ENCODE peak calls at places on chromosomes 7 and 10, in four cellular contexts. One of them, this sample, is unnamed.
A peak's percentile ranks its signal among the peaks of the same experiment; 100 is the strongest.

GRCh38 chr7:11427686-11428273 is 404.2 kb downstream of the THSD7A start:
- DNase-seq in dermis blood vessel endothelial cell: peak; percentile 89
- DNase-seq in NCI-H1092: peak; percentile 43
- DNase-seq in activated CD4-positive, alpha-beta T cell treated with anti-CD3 and anti-CD28 coated beads for 48 hours: no peak
- DNase-seq in this sample: peak; percentile 82

GRCh38 chr10:108352771-108353170 is 1188.3 kb upstream of the SORCS1 start:
- DNase-seq in dermis blood vessel endothelial cell: no peak
- DNase-seq in NCI-H1092: no peak
- DNase-seq in activated CD4-positive, alpha-beta T cell treated with anti-CD3 and anti-CD28 coated beads for 48 hours: no peak
- DNase-seq in this sample: no peak

GRCh38 chr10:119251315-119251708 is 43.9 kb downstream of the GRK5 start:
- DNase-seq in dermis blood vessel endothelial cell: peak; percentile 76
- DNase-seq in NCI-H1092: no peak
- DNase-seq in activated CD4-positive, alpha-beta T cell treated with anti-CD3 and anti-CD28 coated beads for 48 hours: no peak
- DNase-seq in this sample: no peak

GRCh38 chr10:51397695-51398094 is 301.7 kb downstream of the CSTF2T start:
- DNase-seq in dermis blood vessel endothelial cell: peak; percentile 74
- DNase-seq in NCI-H1092: peak; percentile 6
- DNase-seq in activated CD4-positive, alpha-beta T cell treated with anti-CD3 and anti-CD28 coated beads for 48 hours: no peak
- DNase-seq in this sample: no peak

GRCh38 chr7:42174391-42174848 is 62.6 kb downstream of the GLI3 start:
- DNase-seq in dermis blood vessel endothelial cell: no peak
- DNase-seq in NCI-H1092: no peak
- DNase-seq in activated CD4-positive, alpha-beta T cell treated with anti-CD3 and anti-CD28 coated beads for 48 hours: no peak
- DNase-seq in this sample: no peak

GRCh38 chr10:59873924-59874323 is 32.4 kb downstream of the CCDC6 start:
- DNase-seq in dermis blood vessel endothelial cell: peak; percentile 28
- DNase-seq in NCI-H1092: no peak
- DNase-seq in activated CD4-positive, alpha-beta T cell treated with anti-CD3 and anti-CD28 coated beads for 48 hours: no peak
- DNase-seq in this sample: no peak

GRCh38 chr7:128453836-128454804 is 1.6 kb upstream of the HILPDA start:
- DNase-seq in dermis blood vessel endothelial cell: peak; percentile 64
- DNase-seq in NCI-H1092: no peak
- DNase-seq in activated CD4-positive, alpha-beta T cell treated with anti-CD3 and anti-CD28 coated beads for 48 hours: no peak
- DNase-seq in this sample: no peak

GRCh38 chr7:100167912-100168323 is 499 bp downstream of the GAL3ST4 start:
- DNase-seq in dermis blood vessel endothelial cell: no peak
- DNase-seq in NCI-H1092: no peak
- DNase-seq in activated CD4-positive, alpha-beta T cell treated with anti-CD3 and anti-CD28 coated beads for 48 hours: no peak
- DNase-seq in this sample: peak; percentile 53

GRCh38 chr7:118114175-118114574 is 69.8 kb upstream of the LSM8 start:
- DNase-seq in dermis blood vessel endothelial cell: no peak
- DNase-seq in NCI-H1092: no peak
- DNase-seq in activated CD4-positive, alpha-beta T cell treated with anti-CD3 and anti-CD28 coated beads for 48 hours: no peak
- DNase-seq in this sample: no peak

GRCh38 chr7:123674399-123675091 is 18.9 kb downstream of the LMOD2 start:
- DNase-seq in dermis blood vessel endothelial cell: no peak
- DNase-seq in NCI-H1092: no peak
- DNase-seq in activated CD4-positive, alpha-beta T cell treated with anti-CD3 and anti-CD28 coated beads for 48 hours: no peak
- DNase-seq in this sample: no peak

GRCh38 chr7:66359656-66360211 is 154.6 kb downstream of the TPST1 start:
- DNase-seq in dermis blood vessel endothelial cell: no peak
- DNase-seq in NCI-H1092: no peak
- DNase-seq in activated CD4-positive, alpha-beta T cell treated with anti-CD3 and anti-CD28 coated beads for 48 hours: no peak
- DNase-seq in this sample: no peak

GRCh38 chr10:51001587-51001986 is 72.7 kb upstream of the PRKG1 start:
- DNase-seq in dermis blood vessel endothelial cell: peak; percentile 30
- DNase-seq in NCI-H1092: no peak
- DNase-seq in activated CD4-positive, alpha-beta T cell treated with anti-CD3 and anti-CD28 coated beads for 48 hours: no peak
- DNase-seq in this sample: peak; percentile 52

GRCh38 chr7:134454277-134454676 is 4.6 kb downstream of the AKR1B1 start:
- DNase-seq in dermis blood vessel endothelial cell: no peak
- DNase-seq in NCI-H1092: no peak
- DNase-seq in activated CD4-positive, alpha-beta T cell treated with anti-CD3 and anti-CD28 coated beads for 48 hours: no peak
- DNase-seq in this sample: no peak

GRCh38 chr7:50610521-50611277 is 45.5 kb upstream of the DDC start:
- DNase-seq in dermis blood vessel endothelial cell: peak; percentile 74
- DNase-seq in NCI-H1092: no peak
- DNase-seq in activated CD4-positive, alpha-beta T cell treated with anti-CD3 and anti-CD28 coated beads for 48 hours: peak; percentile 49
- DNase-seq in this sample: peak; percentile 11

GRCh38 chr10:11863353-11864105 is 40.4 kb downstream of the PROSER2 start:
- DNase-seq in dermis blood vessel endothelial cell: no peak
- DNase-seq in NCI-H1092: no peak
- DNase-seq in activated CD4-positive, alpha-beta T cell treated with anti-CD3 and anti-CD28 coated beads for 48 hours: peak; percentile 69
- DNase-seq in this sample: peak; percentile 51

GRCh38 chr10:102114861-102115618 is 5.1 kb downstream of the LDB1 start:
- DNase-seq in dermis blood vessel endothelial cell: peak; percentile 74
- DNase-seq in NCI-H1092: peak; percentile 64
- DNase-seq in activated CD4-positive, alpha-beta T cell treated with anti-CD3 and anti-CD28 coated beads for 48 hours: peak; percentile 92
- DNase-seq in this sample: peak; percentile 94

GRCh38 chr10:48533540-48533939 is 71.3 kb downstream of the ARHGAP22 start:
- DNase-seq in dermis blood vessel endothelial cell: no peak
- DNase-seq in NCI-H1092: no peak
- DNase-seq in activated CD4-positive, alpha-beta T cell treated with anti-CD3 and anti-CD28 coated beads for 48 hours: no peak
- DNase-seq in this sample: no peak

GRCh38 chr7:540579-540978 is 20.9 kb upstream of the PDGFA start:
- DNase-seq in dermis blood vessel endothelial cell: no peak
- DNase-seq in NCI-H1092: no peak
- DNase-seq in activated CD4-positive, alpha-beta T cell treated with anti-CD3 and anti-CD28 coated beads for 48 hours: no peak
- DNase-seq in this sample: no peak

GRCh38 chr10:88152720-88153119 is 289.3 kb downstream of the PTEN start:
- DNase-seq in dermis blood vessel endothelial cell: peak; percentile 94
- DNase-seq in NCI-H1092: no peak
- DNase-seq in activated CD4-positive, alpha-beta T cell treated with anti-CD3 and anti-CD28 coated beads for 48 hours: peak; percentile 73
- DNase-seq in this sample: peak; percentile 77

GRCh38 chr7:100811480-100811879 is 15.8 kb downstream of the EPHB4 start:
- DNase-seq in dermis blood vessel endothelial cell: no peak
- DNase-seq in NCI-H1092: no peak
- DNase-seq in activated CD4-positive, alpha-beta T cell treated with anti-CD3 and anti-CD28 coated beads for 48 hours: no peak
- DNase-seq in this sample: no peak

GRCh38 chr7:27112960-27113949 is 10.8 kb upstream of the HOXA2 start:
- DNase-seq in dermis blood vessel endothelial cell: peak; percentile 94
- DNase-seq in NCI-H1092: no peak
- DNase-seq in activated CD4-positive, alpha-beta T cell treated with anti-CD3 and anti-CD28 coated beads for 48 hours: no peak
- DNase-seq in this sample: peak; percentile 66

GRCh38 chr10:5601826-5602225 is 64.6 kb downstream of the ASB13 start:
- DNase-seq in dermis blood vessel endothelial cell: no peak
- DNase-seq in NCI-H1092: no peak
- DNase-seq in activated CD4-positive, alpha-beta T cell treated with anti-CD3 and anti-CD28 coated beads for 48 hours: no peak
- DNase-seq in this sample: no peak

GRCh38 chr10:103792547-103792946 is 62.8 kb downstream of the SH3PXD2A start:
- DNase-seq in dermis blood vessel endothelial cell: no peak
- DNase-seq in NCI-H1092: no peak
- DNase-seq in activated CD4-positive, alpha-beta T cell treated with anti-CD3 and anti-CD28 coated beads for 48 hours: no peak
- DNase-seq in this sample: peak; percentile 28

GRCh38 chr10:48522011-48522765 is 82.7 kb downstream of the ARHGAP22 start:
- DNase-seq in dermis blood vessel endothelial cell: no peak
- DNase-seq in NCI-H1092: no peak
- DNase-seq in activated CD4-positive, alpha-beta T cell treated with anti-CD3 and anti-CD28 coated beads for 48 hours: no peak
- DNase-seq in this sample: no peak

GRCh38 chr10:37937864-37938263 is 38.6 kb downstream of the ZNF25 start:
- DNase-seq in dermis blood vessel endothelial cell: no peak
- DNase-seq in NCI-H1092: no peak
- DNase-seq in activated CD4-positive, alpha-beta T cell treated with anti-CD3 and anti-CD28 coated beads for 48 hours: no peak
- DNase-seq in this sample: peak; percentile 11

GRCh38 chr10:121268363-121268762 is 329.9 kb downstream of the FGFR2 start:
- DNase-seq in dermis blood vessel endothelial cell: no peak
- DNase-seq in NCI-H1092: no peak
- DNase-seq in activated CD4-positive, alpha-beta T cell treated with anti-CD3 and anti-CD28 coated beads for 48 hours: no peak
- DNase-seq in this sample: no peak

GRCh38 chr10:103930449-103930848 is 12.5 kb upstream of the STN1 start:
- DNase-seq in dermis blood vessel endothelial cell: no peak
- DNase-seq in NCI-H1092: no peak
- DNase-seq in activated CD4-positive, alpha-beta T cell treated with anti-CD3 and anti-CD28 coated beads for 48 hours: no peak
- DNase-seq in this sample: no peak

GRCh38 chr10:121553861-121554264 is 44.4 kb downstream of the FGFR2 start:
- DNase-seq in dermis blood vessel endothelial cell: no peak
- DNase-seq in NCI-H1092: no peak
- DNase-seq in activated CD4-positive, alpha-beta T cell treated with anti-CD3 and anti-CD28 coated beads for 48 hours: no peak
- DNase-seq in this sample: peak; percentile 31

This sample was measured in DMS53.